ENCODE peak calls at places on chromosomes 2 and 18, in six cellular contexts. O, E, G, V, K and I are unnamed samples.

GRCh38 chr2:69353360-69353759 is 33.7 kb downstream of the GFPT1 start:
- DNase-seq in G (no peak), K (no peak), O (no peak), V (no peak), E (no peak), I (no peak)

GRCh38 chr2:224904390-224904789 is 137.9 kb downstream of the DOCK10 start:
- DNase-seq in E (no peak), K (no peak), O (no peak), G (no peak), V (peak), I (no peak)

GRCh38 chr2:16482485-16482884 is 183.1 kb downstream of the CYRIA start:
- DNase-seq in O (no peak), E (no peak), V (no peak), G (no peak), K (no peak), I (no peak)

GRCh38 chr2:134289225-134289624 is 35.4 kb downstream of the MGAT5 start:
- DNase-seq in K (no peak), G (peak), E (peak), V (no peak), O (no peak), I (no peak)

GRCh38 chr2:58666571-58666970 is 425.4 kb upstream of the FANCL start:
- DNase-seq in G (no peak), O (no peak), K (no peak), E (no peak), V (no peak), I (no peak)

GRCh38 chr2:75464348-75464946 is 96.3 kb downstream of the EVA1A start:
- DNase-seq in K (no peak), G (no peak), V (peak), O (no peak), E (no peak), I (no peak)

GRCh38 chr2:132448771-132449170 is 32.2 kb downstream of the GPR39 start:
- DNase-seq in G (no peak), K (no peak), V (peak), O (peak), E (peak), I (peak)

GRCh38 chr2:30978854-30979253 is 159.4 kb downstream of the GALNT14 start:
- DNase-seq in V (no peak), E (no peak), G (no peak), O (no peak), K (no peak), I (no peak)

GRCh38 chr2:96138146-96139145 is at the start of gene ASTL:
- DNase-seq in V (peak), E (peak), O (peak), K (peak), G (peak), I (peak)

GRCh38 chr18:57437433-57437781 is 2.2 kb downstream of the ONECUT2 start:
- DNase-seq in E (no peak), O (peak), V (no peak), G (no peak), K (no peak), I (no peak)

DNA sequence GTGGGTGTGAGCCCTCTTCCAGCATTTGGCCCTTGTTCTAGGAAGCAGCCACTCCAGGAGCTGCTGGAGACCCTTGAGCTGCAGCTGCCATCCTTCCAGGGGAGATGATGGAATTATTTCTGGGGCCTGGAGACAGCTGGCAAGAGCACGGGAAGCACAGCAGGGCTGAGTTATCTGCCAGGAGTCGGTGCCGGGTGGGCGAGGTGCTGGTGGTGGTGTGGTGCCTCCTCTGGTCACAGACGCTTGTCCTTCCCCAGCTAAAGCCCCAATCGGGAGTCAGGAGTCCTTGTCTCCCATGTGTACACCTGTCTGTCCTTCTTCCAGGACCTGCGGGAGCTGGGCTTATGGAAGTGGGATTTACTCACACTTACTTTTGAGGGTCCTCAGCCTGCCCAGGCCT is 36.0 kb downstream of the DPYSL5 start:
- DNase-seq in K (no peak), V (no peak), G (no peak), E (no peak), O (no peak), I (no peak)
- TF ChIP-seq CTCF in K (no peak), V (no peak), G (no peak), E (no peak), O (no peak), I (no peak)

GRCh38 chr2:9780368-9781130 is 62.7 kb upstream of the TAF1B start:
- DNase-seq in E (peak), V (no peak), K (no peak), O (no peak), G (no peak), I (no peak)

GRCh38 chr2:9779572-9780264 is 63.6 kb upstream of the TAF1B start:
- DNase-seq in K (no peak), V (no peak), G (peak), O (no peak), E (peak), I (no peak)

GRCh38 chr2:9781252-9781651 is 62.0 kb upstream of the TAF1B start:
- DNase-seq in G (no peak), V (no peak), E (peak), O (no peak), K (no peak), I (no peak)

GRCh38 chr2:9778471-9779402 is 64.5 kb upstream of the TAF1B start:
- DNase-seq in G (no peak), K (no peak), O (no peak), V (no peak), E (peak), I (no peak)

DNA sequence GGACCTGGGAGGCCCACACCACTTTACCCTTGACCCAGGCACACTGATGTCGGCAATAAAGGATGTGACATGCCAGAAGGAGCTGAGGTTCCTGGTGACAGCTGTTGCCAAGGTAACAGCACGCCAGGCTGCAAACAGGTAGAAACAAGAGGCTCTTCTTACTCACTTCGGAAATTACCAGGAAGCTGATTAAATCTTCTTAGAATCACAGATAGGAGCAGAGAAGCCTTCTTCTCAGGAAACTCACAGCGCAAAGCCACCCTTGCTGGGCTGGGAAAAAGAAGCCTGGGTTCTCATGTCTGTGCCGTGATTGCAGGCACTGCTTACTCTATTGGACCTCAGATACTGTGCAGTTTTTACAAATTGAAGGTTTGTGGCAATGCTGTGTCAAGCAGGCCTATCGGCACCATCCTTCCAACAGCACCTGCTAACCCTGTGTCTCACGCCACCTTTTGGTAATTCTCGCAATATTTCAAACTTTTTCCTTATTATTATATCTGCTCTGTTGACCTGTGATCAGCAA is 61.0 kb upstream of the TAF1B start:
- DNase-seq in E (peak), O (no peak), V (no peak), G (peak), K (no peak), I (no peak)
- TF ChIP-seq CTCF in E (no peak), O (no peak), V (no peak), G (no peak), K (no peak), I (no peak)

DNA sequence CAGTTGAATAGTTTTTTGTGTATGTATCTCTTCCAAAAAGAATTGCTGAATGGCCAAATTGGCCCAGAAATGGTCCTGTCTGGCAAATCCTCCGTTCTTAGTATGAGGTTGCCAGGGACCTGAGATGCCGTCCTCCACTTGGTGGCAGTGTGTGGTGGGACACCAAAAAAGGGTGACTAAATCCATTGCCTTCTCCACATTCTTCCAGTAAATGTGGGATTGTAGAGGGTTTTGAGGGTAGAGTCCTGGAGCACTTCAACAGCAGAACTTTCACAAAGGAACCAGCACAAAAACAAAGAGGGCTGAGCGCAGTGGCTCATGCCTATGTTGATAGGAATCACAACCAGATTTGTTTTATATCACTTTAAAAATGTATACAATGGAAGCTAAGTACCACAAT is 199.9 kb downstream of the BCL2 start:
- DNase-seq in K (no peak), G (no peak), V (peak), O (peak), E (no peak), I (peak)
- TF ChIP-seq CTCF in K (peak), G (no peak), V (peak), O (peak), E (peak), I (peak)

DNA sequence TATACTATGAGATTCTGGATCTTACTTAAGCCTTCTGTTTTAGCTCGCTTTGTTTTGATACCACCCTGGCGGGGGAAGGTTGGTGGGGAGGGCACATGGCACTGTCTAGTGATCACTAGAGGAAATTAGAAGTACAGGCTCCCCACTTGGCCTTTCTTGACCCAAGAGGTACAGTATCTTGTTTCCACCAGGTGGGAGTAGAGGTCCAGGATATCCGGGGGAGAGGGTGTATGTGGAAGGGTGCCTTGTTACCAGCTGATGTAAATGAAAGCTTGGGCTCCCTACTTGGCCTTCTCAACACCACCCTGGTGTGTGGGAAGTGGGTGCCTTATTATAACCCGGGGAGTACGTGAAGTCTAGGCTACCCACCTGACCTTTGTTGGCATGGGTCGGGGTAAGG is 7.5 kb downstream of the GALNT1 start:
- DNase-seq in E (no peak), G (peak), V (no peak), O (peak), K (no peak), I (peak)
- TF ChIP-seq CTCF in E (no peak), G (peak), V (no peak), O (peak), K (no peak), I (no peak)

DNA sequence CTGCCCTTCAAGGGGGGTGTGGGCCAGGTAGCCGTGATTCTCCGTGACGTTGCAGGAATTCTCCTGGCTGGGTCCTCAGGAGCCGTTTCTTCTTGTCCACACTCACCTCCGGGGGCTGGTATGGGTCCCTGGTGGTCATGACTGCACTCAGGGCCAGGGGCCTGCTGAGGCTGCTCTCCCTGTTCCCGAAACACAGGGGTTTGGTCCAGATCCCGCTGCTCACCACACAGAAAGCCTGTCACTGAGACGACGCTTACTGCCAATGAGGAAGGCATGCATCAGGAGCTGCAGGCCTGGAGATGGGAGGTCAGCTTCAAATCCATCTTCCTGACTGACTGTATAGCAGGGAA is 160.7 kb downstream of the RTP5 start:
- DNase-seq in V (no peak), O (no peak), G (no peak), E (peak), K (no peak), I (no peak)
- TF ChIP-seq CTCF in V (no peak), O (no peak), G (no peak), E (no peak), K (no peak), I (no peak)

GRCh38 chr2:61045999-61046398 is 19.7 kb upstream of the SANBR start:
- DNase-seq in E (no peak), K (no peak), G (no peak), O (no peak), V (no peak), I (no peak)
- TF ChIP-seq CTCF in E (no peak), K (no peak), G (no peak), O (no peak), V (no peak), I (no peak)

GRCh38 chr2:145041706-145042105 is 521.8 kb upstream of the ZEB2 start:
- DNase-seq in V (no peak), E (no peak), K (no peak), G (no peak), O (no peak), I (no peak)

GRCh38 chr2:145047554-145047953 is 527.6 kb upstream of the ZEB2 start:
- DNase-seq in O (no peak), K (no peak), E (no peak), V (no peak), G (no peak), I (no peak)

GRCh38 chr2:145044506-145044905 is 524.6 kb upstream of the ZEB2 start:
- DNase-seq in O (no peak), G (no peak), E (no peak), V (no peak), K (no peak), I (no peak)

GRCh38 chr2:145040433-145040832 is 520.5 kb upstream of the ZEB2 start:
- DNase-seq in V (no peak), O (no peak), E (no peak), K (no peak), G (no peak), I (no peak)

DNA sequence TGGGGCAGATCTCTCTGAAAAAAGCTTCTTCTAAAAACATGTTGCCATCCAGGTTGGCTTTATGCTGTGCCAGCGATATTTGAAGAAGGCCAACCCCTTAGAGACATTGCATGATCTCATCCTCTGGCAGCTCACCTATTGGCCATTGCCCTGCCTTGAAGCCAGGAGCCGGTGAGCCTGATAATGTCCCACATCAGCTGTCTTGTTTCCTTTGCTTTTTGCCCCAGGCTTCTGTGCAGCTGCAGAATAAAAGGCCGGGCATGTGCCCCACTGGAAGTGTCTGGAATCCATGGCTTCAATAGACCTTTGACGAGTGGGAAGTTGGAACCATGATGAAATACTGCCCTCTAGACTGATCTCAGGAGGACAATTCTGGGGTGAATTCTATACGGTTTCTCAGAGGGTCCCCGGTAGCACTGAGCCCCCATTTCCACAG is 523.5 kb upstream of the ZEB2 start:
- DNase-seq in E (no peak), V (no peak), K (no peak), G (no peak), O (peak), I (no peak)
- TF ChIP-seq CTCF in E (no peak), V (no peak), K (no peak), G (no peak), O (peak), I (no peak)

DNA sequence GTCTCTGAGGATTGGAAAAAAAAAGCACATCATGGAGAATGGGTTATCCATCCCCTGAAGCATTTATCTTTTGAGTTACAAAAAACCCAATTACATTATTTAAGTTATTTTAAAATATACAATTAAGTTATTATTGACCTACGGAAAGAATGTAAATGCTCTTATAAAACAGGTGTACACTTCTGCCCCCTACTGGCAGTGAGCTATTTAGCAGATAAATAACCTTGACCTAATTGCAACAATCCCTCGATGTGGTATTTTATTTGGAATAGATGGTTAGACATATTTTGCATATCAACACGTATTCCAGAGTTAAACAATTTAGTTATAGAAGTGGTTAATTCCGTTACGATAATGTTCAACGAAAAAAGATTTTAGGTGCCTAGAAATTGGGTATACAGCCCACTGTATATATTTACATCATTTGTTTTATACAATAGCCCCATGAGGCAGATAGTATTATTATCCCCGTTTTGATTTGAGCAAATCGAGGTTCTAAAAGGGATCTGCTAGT is 9.1 kb upstream of the DAW1 start:
- DNase-seq in G (no peak), O (peak), K (no peak), E (no peak), V (peak), I (peak)
- TF ChIP-seq CTCF in G (peak), O (peak), K (no peak), E (peak), V (peak), I (peak)

GRCh38 chr2:124035001-124035400 is 9.9 kb downstream of the CNTNAP5 start:
- DNase-seq in O (no peak), E (no peak), G (no peak), K (no peak), V (no peak), I (no peak)

GRCh38 chr2:124034265-124034664 is 9.2 kb downstream of the CNTNAP5 start:
- DNase-seq in O (no peak), G (no peak), V (no peak), E (no peak), K (no peak), I (no peak)

GRCh38 chr2:124027182-124027581 is 2.1 kb downstream of the CNTNAP5 start:
- DNase-seq in K (no peak), V (peak), G (no peak), O (peak), E (peak), I (peak)

GRCh38 chr2:124032799-124033198 is 7.7 kb downstream of the CNTNAP5 start:
- DNase-seq in E (no peak), O (no peak), G (no peak), V (no peak), K (no peak), I (no peak)
- TF ChIP-seq CTCF in E (no peak), O (no peak), G (no peak), V (no peak), K (no peak), I (no peak)